ENCODE peak calls at places on chromosomes 7 and 10, in seven cellular contexts. I, S, K, T, L, U and J are unnamed samples.

GRCh38 chr7:116578526-116578925 is 53.7 kb downstream of the CAV1 start:
- DNase-seq in I (no peak), T (no peak), U (no peak), K (no peak), S (no peak), L (peak; percentile 53), J (peak; percentile 69)

GRCh38 chr7:101662447-101662998 is 33.4 kb upstream of the MYL10 start:
- DNase-seq in S (no peak), I (no peak), L (no peak), T (no peak), U (no peak), K (no peak), J (no peak)

GRCh38 chr7:157389951-157390730 is 53.3 kb downstream of the DNAJB6 start:
- DNase-seq in K (no peak), S (no peak), L (no peak), I (peak; percentile 32), T (peak; percentile 57), U (no peak), J (peak; percentile 51)

GRCh38 chr10:10326119-10326518 is 691.6 kb upstream of the CELF2 start:
- DNase-seq in K (no peak), L (no peak), I (no peak), S (no peak), U (no peak), T (no peak), J (peak; percentile 63)

GRCh38 chr10:102781089-102781920 is 37.6 kb downstream of the WBP1L start:
- DNase-seq in L (no peak), U (peak; percentile 54), S (no peak), K (no peak), T (no peak), I (peak; percentile 51), J (no peak)

GRCh38 chr7:56287429-56288138 is 171.4 kb upstream of the NUPR2 start:
- DNase-seq in T (no peak), I (peak; percentile 47), U (no peak), S (peak; percentile 19), K (no peak), L (peak; percentile 29), J (no peak)

GRCh38 chr7:99371376-99371920 is 3.1 kb upstream of the ARPC1B start:
- DNase-seq in L (peak; percentile 86), S (no peak), I (no peak), K (no peak), U (no peak), T (no peak), J (no peak)

GRCh38 chr7:24063721-24064120 is 220.3 kb upstream of the NPY start:
- DNase-seq in U (no peak), K (no peak), T (no peak), L (no peak), I (no peak), S (no peak), J (no peak)

GRCh38 chr10:89867964-89868363 is 166.6 kb downstream of the KIF20B start:
- DNase-seq in K (no peak), U (peak; percentile 14), L (peak; percentile 64), S (no peak), T (no peak), I (no peak), J (peak; percentile 26)

GRCh38 chr7:40058636-40059035 is 75.8 kb downstream of the MPLKIP start:
- DNase-seq in L (no peak), I (no peak), K (no peak), T (peak; percentile 3), S (no peak), U (no peak), J (no peak)

GRCh38 chr7:30787476-30787875 is 16.3 kb downstream of the MINDY4 start:
- DNase-seq in I (no peak), T (no peak), L (no peak), S (no peak), K (no peak), U (no peak), J (no peak)

GRCh38 chr7:123472751-123473150 is 61.6 kb downstream of the IQUB start:
- DNase-seq in T (no peak), S (no peak), L (no peak), U (no peak), K (no peak), I (no peak), J (no peak)

GRCh38 chr7:17952387-17952786 is 12.1 kb upstream of the SNX13 start:
- DNase-seq in I (no peak), U (no peak), S (no peak), K (no peak), L (no peak), T (no peak), J (no peak)

GRCh38 chr10:42454313-42454712 is 184.1 kb downstream of the ZNF33B start:
- DNase-seq in U (no peak), I (no peak), S (no peak), K (no peak), L (no peak), T (no peak), J (no peak)

GRCh38 chr7:114368492-114368891 is 46.1 kb upstream of the FOXP2 start:
- DNase-seq in S (no peak), U (no peak), L (no peak), I (no peak), T (peak; percentile 20), K (no peak), J (no peak)

GRCh38 chr10:78458983-78459638 is 425.4 kb downstream of the RPS24 start:
- DNase-seq in K (no peak), T (peak; percentile 41), I (no peak), L (peak; percentile 38), U (peak; percentile 98), S (no peak), J (peak; percentile 75)

GRCh38 chr7:816751-817671 is 15.3 kb upstream of the SUN1 start:
- DNase-seq in T (no peak), L (peak; percentile 40), U (peak; percentile 49), S (no peak), I (peak; percentile 31), K (no peak), J (peak; percentile 20)

GRCh38 chr7:816300-816750 is 16.0 kb upstream of the SUN1 start:
- DNase-seq in S (peak; percentile 98), T (peak; percentile 97), K (peak; percentile 98), I (peak; percentile 99), L (peak; percentile 99), U (peak; percentile 95), J (peak; percentile 96)

GRCh38 chr7:820341-820740 is 11.9 kb upstream of the SUN1 start:
- DNase-seq in U (no peak), L (no peak), K (no peak), S (no peak), I (peak; percentile 1), T (no peak), J (no peak)

GRCh38 chr7:815284-816216 is 16.7 kb upstream of the SUN1 start:
- DNase-seq in K (peak; percentile 33), S (no peak), T (no peak), U (peak; percentile 20), L (no peak), I (peak; percentile 44), J (no peak)

DNA sequence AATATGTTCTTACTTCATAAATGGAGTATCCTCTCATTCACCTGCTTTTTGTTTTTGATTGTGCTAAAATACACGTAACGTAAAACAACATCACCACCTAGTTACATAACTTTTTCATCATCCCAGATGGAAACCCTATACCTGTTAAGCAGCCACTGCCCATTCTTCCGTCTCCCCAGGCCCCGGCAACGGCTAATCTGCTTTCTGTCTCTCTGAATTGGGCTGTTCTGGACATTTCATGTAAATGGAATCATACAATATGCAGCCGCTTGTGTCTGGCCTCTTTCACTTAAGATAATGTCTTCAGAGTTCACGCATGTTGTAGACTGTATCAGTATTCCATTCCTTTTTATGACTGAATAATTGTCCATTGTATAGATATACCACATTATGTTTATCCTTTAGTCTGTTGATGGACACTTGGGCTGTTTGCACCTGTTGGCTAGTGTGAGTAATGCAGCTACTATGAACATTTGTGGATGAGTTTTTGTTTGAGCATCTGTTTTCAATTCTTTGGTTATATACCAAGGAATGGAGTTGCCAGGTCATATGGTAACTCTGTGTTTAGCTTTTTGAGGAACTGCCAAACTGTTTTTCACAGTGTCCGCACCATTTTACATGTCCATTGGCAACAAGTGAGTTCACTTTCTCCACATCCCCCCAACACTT is 14.1 kb upstream of the SUN1 start:
- DNase-seq in K (no peak), S (no peak), U (peak; percentile 29), T (peak; percentile 83), L (peak; percentile 64), I (no peak), J (peak; percentile 39)
- TF ChIP-seq CTCF in K (peak; percentile 17), S (peak; percentile 51), U (peak; percentile 18), T (peak; percentile 50), L (peak; percentile 45), I (peak; percentile 21), J (peak; percentile 46)

GRCh38 chr7:120825152-120825551 is 32.8 kb downstream of the TSPAN12 start:
- DNase-seq in T (no peak), S (no peak), U (no peak), K (no peak), L (no peak), I (no peak), J (no peak)

GRCh38 chr7:120814518-120814917 is 43.4 kb downstream of the TSPAN12 start:
- DNase-seq in K (no peak), L (no peak), S (no peak), T (no peak), I (no peak), U (no peak), J (no peak)

GRCh38 chr7:120825576-120825975 is 32.4 kb downstream of the TSPAN12 start:
- DNase-seq in T (no peak), I (no peak), U (no peak), S (no peak), L (no peak), K (no peak), J (no peak)

GRCh38 chr7:120819861-120820260 is 38.1 kb downstream of the TSPAN12 start:
- DNase-seq in U (no peak), I (no peak), L (no peak), T (no peak), K (no peak), S (no peak), J (no peak)
- TF ChIP-seq CTCF in U (no peak), I (no peak), L (no peak), T (no peak), K (no peak), S (no peak), J (no peak)

GRCh38 chr10:66917104-66917503 is 8.7 kb upstream of the LRRTM3 start:
- DNase-seq in I (no peak), T (no peak), S (no peak), U (no peak), K (no peak), L (no peak), J (peak; percentile 4)
- TF ChIP-seq CTCF in I (no peak), T (no peak), S (no peak), U (no peak), K (no peak), L (no peak), J (no peak)

DNA sequence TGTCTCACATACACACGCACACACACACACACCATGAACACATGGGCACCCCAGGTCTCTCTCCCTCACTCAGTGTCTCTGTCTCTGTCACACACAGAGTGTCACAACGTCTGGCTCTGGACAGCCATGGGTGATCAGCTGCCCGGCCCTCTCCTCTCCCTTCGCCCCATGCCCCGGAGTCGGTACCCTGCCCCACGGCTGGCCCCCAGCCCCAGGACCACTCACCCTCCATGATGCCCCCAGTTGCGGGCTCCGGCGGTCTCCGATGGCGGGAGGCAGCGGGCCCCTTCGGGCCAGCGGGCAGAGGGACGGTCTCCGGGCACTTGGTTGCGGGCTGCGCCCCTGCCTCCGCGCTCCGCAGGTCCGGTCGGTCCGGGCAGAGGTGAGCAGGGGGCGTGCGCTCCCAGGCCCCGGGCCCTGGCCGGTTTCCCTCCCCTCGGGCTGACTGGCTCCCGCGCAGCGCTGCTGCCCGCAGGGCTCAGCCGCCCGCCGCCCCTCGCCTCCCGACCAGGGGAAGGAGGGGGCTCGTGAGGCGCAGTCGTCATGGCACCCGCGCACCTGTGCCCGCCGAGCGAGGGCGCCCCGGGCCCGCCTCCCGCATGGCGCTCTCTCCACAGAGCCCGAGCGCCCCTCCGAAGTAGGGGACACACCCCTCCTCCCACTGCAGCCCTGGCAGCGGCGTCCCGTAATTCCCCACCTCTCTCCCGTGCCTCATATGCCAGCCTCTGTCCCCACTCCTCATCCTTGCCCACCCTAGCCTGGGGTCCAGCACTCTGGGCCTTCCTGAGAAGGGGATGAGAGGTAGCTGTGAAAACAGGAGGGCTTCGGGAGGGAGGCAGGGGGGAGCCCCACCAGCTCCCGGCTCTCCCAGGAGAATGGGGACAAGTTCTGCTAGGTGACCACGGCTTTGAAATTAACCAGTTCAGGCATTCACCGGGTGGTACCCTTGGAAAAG is at the start of gene NPFFR1:
- DNase-seq in S (no peak), T (no peak), L (no peak), U (no peak), K (no peak), I (no peak), J (no peak)
- TF ChIP-seq CTCF in S (peak; percentile 28), T (no peak), L (no peak), U (no peak), K (no peak), I (no peak), J (no peak)